ENCODE peak calls at places on chromosomes 3 and 15, in five cellular contexts. One of them, this sample, is unnamed.

GRCh38 chr3:147630921-147631320 is 221.8 kb downstream of the ZIC1 start:
- DNase-seq in nephron progenitor cell: no peak
- DNase-seq in naive thymus-derived CD4-positive, alpha-beta T cell: no peak
- DNase-seq in SK-N-MC: peak
- DNase-seq in nucleus accumbens: no peak
- DNase-seq in this sample: no peak

GRCh38 chr3:168395551-168395950 is 299.8 kb upstream of the GOLIM4 start:
- DNase-seq in nephron progenitor cell: no peak
- DNase-seq in naive thymus-derived CD4-positive, alpha-beta T cell: no peak
- DNase-seq in SK-N-MC: no peak
- DNase-seq in nucleus accumbens: no peak
- DNase-seq in this sample: no peak

GRCh38 chr3:58353722-58354553 is 21.2 kb downstream of the PXK start:
- DNase-seq in nephron progenitor cell: no peak
- DNase-seq in naive thymus-derived CD4-positive, alpha-beta T cell: peak
- DNase-seq in SK-N-MC: no peak
- DNase-seq in nucleus accumbens: no peak
- DNase-seq in this sample: no peak

GRCh38 chr3:58074997-58075396 is 66.8 kb downstream of the FLNB start:
- DNase-seq in nephron progenitor cell: no peak
- DNase-seq in naive thymus-derived CD4-positive, alpha-beta T cell: peak
- DNase-seq in SK-N-MC: no peak
- DNase-seq in nucleus accumbens: peak
- DNase-seq in this sample: no peak

GRCh38 chr15:67180035-67180434 is 74.4 kb downstream of the AAGAB start:
- DNase-seq in nephron progenitor cell: no peak
- DNase-seq in naive thymus-derived CD4-positive, alpha-beta T cell: no peak
- DNase-seq in SK-N-MC: no peak
- DNase-seq in nucleus accumbens: no peak
- DNase-seq in this sample: no peak

GRCh38 chr3:105836533-105836932 is 32.3 kb downstream of the CBLB start:
- DNase-seq in nephron progenitor cell: no peak
- DNase-seq in naive thymus-derived CD4-positive, alpha-beta T cell: no peak
- DNase-seq in SK-N-MC: no peak
- DNase-seq in nucleus accumbens: no peak
- DNase-seq in this sample: no peak

GRCh38 chr3:195153121-195153520 is 117.8 kb downstream of the XXYLT1 start:
- DNase-seq in nephron progenitor cell: peak
- DNase-seq in naive thymus-derived CD4-positive, alpha-beta T cell: no peak
- DNase-seq in SK-N-MC: no peak
- DNase-seq in nucleus accumbens: no peak
- DNase-seq in this sample: no peak

GRCh38 chr15:57570340-57570739 is 21.4 kb upstream of the MYZAP start:
- DNase-seq in nephron progenitor cell: no peak
- DNase-seq in naive thymus-derived CD4-positive, alpha-beta T cell: no peak
- DNase-seq in SK-N-MC: no peak
- DNase-seq in nucleus accumbens: no peak
- DNase-seq in this sample: no peak

GRCh38 chr3:61813656-61814055 is 252.3 kb downstream of the PTPRG start:
- DNase-seq in nephron progenitor cell: no peak
- DNase-seq in naive thymus-derived CD4-positive, alpha-beta T cell: no peak
- DNase-seq in SK-N-MC: no peak
- DNase-seq in nucleus accumbens: no peak
- DNase-seq in this sample: no peak

GRCh38 chr3:190213726-190214125 is 93.0 kb upstream of the P3H2 start:
- DNase-seq in nephron progenitor cell: no peak
- DNase-seq in naive thymus-derived CD4-positive, alpha-beta T cell: no peak
- DNase-seq in SK-N-MC: no peak
- DNase-seq in nucleus accumbens: no peak
- DNase-seq in this sample: no peak

GRCh38 chr3:143628971-143629370 is 219.3 kb downstream of the SLC9A9 start:
- DNase-seq in nephron progenitor cell: no peak
- DNase-seq in naive thymus-derived CD4-positive, alpha-beta T cell: no peak
- DNase-seq in SK-N-MC: no peak
- DNase-seq in nucleus accumbens: no peak
- DNase-seq in this sample: no peak

GRCh38 chr15:71784719-71785118 is 25.6 kb upstream of the NR2E3 start:
- DNase-seq in nephron progenitor cell: no peak
- DNase-seq in naive thymus-derived CD4-positive, alpha-beta T cell: no peak
- DNase-seq in SK-N-MC: no peak
- DNase-seq in nucleus accumbens: no peak
- DNase-seq in this sample: no peak

GRCh38 chr15:21262851-21263400 is 177.4 kb downstream of the POTEB3 start:
- DNase-seq in nephron progenitor cell: no peak
- DNase-seq in naive thymus-derived CD4-positive, alpha-beta T cell: no peak
- DNase-seq in SK-N-MC: no peak
- DNase-seq in nucleus accumbens: no peak
- DNase-seq in this sample: peak

GRCh38 chr15:75130597-75131268 is 70.9 kb upstream of the C15orf39 start:
- DNase-seq in nephron progenitor cell: no peak
- DNase-seq in naive thymus-derived CD4-positive, alpha-beta T cell: no peak
- DNase-seq in SK-N-MC: no peak
- DNase-seq in nucleus accumbens: no peak
- DNase-seq in this sample: peak

GRCh38 chr3:56928379-56929068 is 126.8 kb upstream of the ARHGEF3 start:
- DNase-seq in nephron progenitor cell: no peak
- DNase-seq in naive thymus-derived CD4-positive, alpha-beta T cell: peak
- DNase-seq in SK-N-MC: no peak
- DNase-seq in nucleus accumbens: no peak
- DNase-seq in this sample: no peak

GRCh38 chr3:195151866-195152526 is 119.0 kb downstream of the XXYLT1 start:
- DNase-seq in nephron progenitor cell: no peak
- DNase-seq in naive thymus-derived CD4-positive, alpha-beta T cell: no peak
- DNase-seq in SK-N-MC: no peak
- DNase-seq in nucleus accumbens: no peak
- DNase-seq in this sample: no peak

GRCh38 chr3:17088017-17088416 is 203.3 kb downstream of the PLCL2 start:
- DNase-seq in nephron progenitor cell: no peak
- DNase-seq in naive thymus-derived CD4-positive, alpha-beta T cell: no peak
- DNase-seq in SK-N-MC: no peak
- DNase-seq in nucleus accumbens: no peak
- DNase-seq in this sample: no peak

GRCh38 chr15:40454904-40455391 is 14.2 kb downstream of the BAHD1 start:
- DNase-seq in nephron progenitor cell: no peak
- DNase-seq in naive thymus-derived CD4-positive, alpha-beta T cell: no peak
- DNase-seq in SK-N-MC: no peak
- DNase-seq in nucleus accumbens: no peak
- DNase-seq in this sample: no peak

GRCh38 chr15:77247116-77247515 is 172.8 kb downstream of the PEAK1 start:
- DNase-seq in nephron progenitor cell: no peak
- DNase-seq in naive thymus-derived CD4-positive, alpha-beta T cell: no peak
- DNase-seq in SK-N-MC: no peak
- DNase-seq in nucleus accumbens: no peak
- DNase-seq in this sample: no peak

GRCh38 chr3:78143000-78143399 is 1103.1 kb downstream of the ROBO2 start:
- DNase-seq in nephron progenitor cell: no peak
- DNase-seq in naive thymus-derived CD4-positive, alpha-beta T cell: no peak
- DNase-seq in SK-N-MC: no peak
- DNase-seq in nucleus accumbens: no peak
- DNase-seq in this sample: no peak

GRCh38 chr3:15287565-15288330 is 44.6 kb downstream of the SH3BP5 start:
- DNase-seq in nephron progenitor cell: no peak
- DNase-seq in naive thymus-derived CD4-positive, alpha-beta T cell: no peak
- DNase-seq in SK-N-MC: no peak
- DNase-seq in nucleus accumbens: no peak
- DNase-seq in this sample: no peak

GRCh38 chr3:139794469-139795265 is 116.9 kb upstream of the NMNAT3 start:
- DNase-seq in nephron progenitor cell: no peak
- DNase-seq in naive thymus-derived CD4-positive, alpha-beta T cell: no peak
- DNase-seq in SK-N-MC: no peak
- DNase-seq in nucleus accumbens: no peak
- DNase-seq in this sample: no peak

GRCh38 chr3:138946554-138947302 is at the start of the genes FOXL2 and FOXL2NB:
- DNase-seq in nephron progenitor cell: peak
- DNase-seq in naive thymus-derived CD4-positive, alpha-beta T cell: no peak
- DNase-seq in SK-N-MC: no peak
- DNase-seq in nucleus accumbens: no peak
- DNase-seq in this sample: no peak

GRCh38 chr3:147191795-147192385 is 214.5 kb downstream of the ZIC4 start:
- DNase-seq in nephron progenitor cell: peak
- DNase-seq in naive thymus-derived CD4-positive, alpha-beta T cell: no peak
- DNase-seq in SK-N-MC: peak
- DNase-seq in nucleus accumbens: no peak
- DNase-seq in this sample: peak

GRCh38 chr15:36589971-36590370 is 10.5 kb downstream of the CDIN1 start:
- DNase-seq in nephron progenitor cell: no peak
- DNase-seq in naive thymus-derived CD4-positive, alpha-beta T cell: no peak
- DNase-seq in SK-N-MC: no peak
- DNase-seq in nucleus accumbens: no peak
- DNase-seq in this sample: no peak

GRCh38 chr3:183491923-183492848 is 63.3 kb downstream of the KLHL6 start:
- DNase-seq in nephron progenitor cell: no peak
- DNase-seq in naive thymus-derived CD4-positive, alpha-beta T cell: no peak
- DNase-seq in SK-N-MC: no peak
- DNase-seq in nucleus accumbens: no peak
- DNase-seq in this sample: no peak

GRCh38 chr3:141383555-141384129 is 15.3 kb downstream of the ZBTB38 start:
- DNase-seq in nephron progenitor cell: no peak
- DNase-seq in naive thymus-derived CD4-positive, alpha-beta T cell: no peak
- DNase-seq in SK-N-MC: peak
- DNase-seq in nucleus accumbens: no peak
- DNase-seq in this sample: no peak

GRCh38 chr3:94036909-94037507 is 8.6 kb upstream of the STX19 start:
- DNase-seq in nephron progenitor cell: no peak
- DNase-seq in naive thymus-derived CD4-positive, alpha-beta T cell: no peak
- DNase-seq in SK-N-MC: no peak
- DNase-seq in nucleus accumbens: no peak
- DNase-seq in this sample: peak

GRCh38 chr15:75235760-75236729 is 22.1 kb upstream of the GOLGA6C start:
- DNase-seq in nephron progenitor cell: no peak
- DNase-seq in naive thymus-derived CD4-positive, alpha-beta T cell: no peak
- DNase-seq in SK-N-MC: no peak
- DNase-seq in nucleus accumbens: no peak
- DNase-seq in this sample: no peak

GRCh38 chr15:32919749-32920414 is 202.1 kb downstream of the GREM1 start:
- DNase-seq in nephron progenitor cell: no peak
- DNase-seq in naive thymus-derived CD4-positive, alpha-beta T cell: no peak
- DNase-seq in SK-N-MC: peak
- DNase-seq in nucleus accumbens: no peak
- DNase-seq in this sample: no peak

GRCh38 chr3:18069564-18069963 is 327.1 kb upstream of the TBC1D5 start:
- DNase-seq in nephron progenitor cell: no peak
- DNase-seq in naive thymus-derived CD4-positive, alpha-beta T cell: no peak
- DNase-seq in SK-N-MC: no peak
- DNase-seq in nucleus accumbens: no peak
- DNase-seq in this sample: no peak

GRCh38 chr15:31504462-31504839 is 177.8 kb downstream of the KLF13 start:
- DNase-seq in nephron progenitor cell: no peak
- DNase-seq in naive thymus-derived CD4-positive, alpha-beta T cell: no peak
- DNase-seq in SK-N-MC: no peak
- DNase-seq in nucleus accumbens: no peak
- DNase-seq in this sample: no peak

GRCh38 chr3:133570937-133571320 is 2.6 kb upstream of the CDV3 start:
- DNase-seq in nephron progenitor cell: no peak
- DNase-seq in naive thymus-derived CD4-positive, alpha-beta T cell: no peak
- DNase-seq in SK-N-MC: no peak
- DNase-seq in nucleus accumbens: no peak
- DNase-seq in this sample: no peak